ENCODE peak calls at places on chromosomes 1 and 21, in five cellular contexts. C is stomach, X is ovary, W is heart left ventricle, O is transverse colon. V is an unnamed sample.

GRCh38 chr1:21175324-21175669 is 1.4 kb downstream of the EIF4G3 start:
- DNase-seq in W (no peak), O (peak; percentile 65), C (peak; percentile 49), X (no peak), V (no peak)

GRCh38 chr1:207823880-207824566 is 72.2 kb downstream of the CD46 start:
- DNase-seq in X (peak; percentile 84), C (peak; percentile 87), W (peak; percentile 84), O (peak; percentile 84), V (no peak)

GRCh38 chr1:11321656-11322491 is 48.9 kb downstream of the UBIAD1 start:
- DNase-seq in W (peak; percentile 18), O (no peak), X (no peak), C (no peak), V (no peak)

GRCh38 chr1:30715216-30715615 is 8.2 kb downstream of the MATN1 start:
- DNase-seq in W (peak; percentile 33), O (no peak), C (no peak), X (no peak), V (no peak)

GRCh38 chr21:33434770-33435360 is 31.7 kb downstream of the IFNGR2 start:
- DNase-seq in C (no peak), X (no peak), W (no peak), O (no peak), V (no peak)

GRCh38 chr1:30085814-30086770 is 637.3 kb downstream of the MATN1 start:
- DNase-seq in O (peak; percentile 41), X (peak; percentile 26), W (peak; percentile 80), C (peak; percentile 28), V (peak; percentile 94)

GRCh38 chr1:118360817-118361216 is 175.8 kb upstream of the SPAG17 start:
- DNase-seq in O (no peak), X (no peak), C (no peak), W (no peak), V (no peak)

GRCh38 chr1:241142493-241142892 is 214.5 kb downstream of the RGS7 start:
- DNase-seq in C (no peak), W (no peak), X (no peak), O (no peak), V (no peak)

GRCh38 chr1:54273092-54273836 is 73.3 kb downstream of the MRPL37 start:
- DNase-seq in C (peak; percentile 87), X (peak; percentile 87), W (no peak), O (peak; percentile 61), V (peak; percentile 87)

GRCh38 chr1:198024782-198025181 is 107.6 kb downstream of the LHX9 start:
- DNase-seq in X (no peak), O (no peak), C (no peak), W (no peak), V (no peak)

GRCh38 chr1:28719332-28719619 is 17.5 kb upstream of the YTHDF2 start:
- DNase-seq in W (no peak), C (no peak), X (no peak), O (no peak), V (no peak)

GRCh38 chr1:113269577-113269976 is 120.7 kb upstream of the MAGI3 start:
- DNase-seq in O (no peak), C (no peak), X (no peak), W (no peak), V (no peak)

GRCh38 chr1:32180186-32181060 is 948 bp downstream of the TXLNA start:
- DNase-seq in X (peak; percentile 58), W (peak; percentile 80), C (peak; percentile 54), O (peak; percentile 62), V (peak; percentile 89)

GRCh38 chr1:203278087-203278884 is 27.0 kb upstream of the BTG2 start:
- DNase-seq in C (peak; percentile 81), X (peak; percentile 98), W (peak; percentile 95), O (peak; percentile 83), V (peak; percentile 73)

GRCh38 chr1:110084226-110085078 is 14.0 kb upstream of the ALX3 start:
- DNase-seq in C (peak; percentile 72), X (peak; percentile 80), O (peak; percentile 67), W (no peak), V (peak; percentile 93)

GRCh38 chr1:161367684-161368398 is at the start of gene CFAP126:
- DNase-seq in X (peak; percentile 53), W (no peak), O (peak; percentile 38), C (peak; percentile 49), V (no peak)

GRCh38 chr1:150065184-150065871 is 2.2 kb upstream of the VPS45 start:
- DNase-seq in O (no peak), C (no peak), W (no peak), X (no peak), V (no peak)

GRCh38 chr1:6180215-6180577 is at the start of gene CHD5:
- DNase-seq in O (no peak), X (no peak), C (no peak), W (no peak), V (no peak)

GRCh38 chr1:245272676-245273075 is 117.9 kb downstream of the KIF26B start:
- DNase-seq in X (no peak), W (no peak), C (no peak), O (no peak), V (no peak)

GRCh38 chr1:155978973-155979429 is 654 bp upstream of the ARHGEF2 start:
- DNase-seq in X (no peak), O (peak; percentile 47), C (no peak), W (no peak), V (no peak)

GRCh38 chr21:37366488-37367300 is at the start of gene DYRK1A:
- DNase-seq in C (peak; percentile 97), O (peak; percentile 99), W (peak; percentile 98), X (peak; percentile 99), V (peak; percentile 97)
- TF ChIP-seq POLR2A in C (peak; percentile 52), O (peak; percentile 92), W (peak; percentile 59), X (peak; percentile 31), V (peak; percentile 30)

DNA sequence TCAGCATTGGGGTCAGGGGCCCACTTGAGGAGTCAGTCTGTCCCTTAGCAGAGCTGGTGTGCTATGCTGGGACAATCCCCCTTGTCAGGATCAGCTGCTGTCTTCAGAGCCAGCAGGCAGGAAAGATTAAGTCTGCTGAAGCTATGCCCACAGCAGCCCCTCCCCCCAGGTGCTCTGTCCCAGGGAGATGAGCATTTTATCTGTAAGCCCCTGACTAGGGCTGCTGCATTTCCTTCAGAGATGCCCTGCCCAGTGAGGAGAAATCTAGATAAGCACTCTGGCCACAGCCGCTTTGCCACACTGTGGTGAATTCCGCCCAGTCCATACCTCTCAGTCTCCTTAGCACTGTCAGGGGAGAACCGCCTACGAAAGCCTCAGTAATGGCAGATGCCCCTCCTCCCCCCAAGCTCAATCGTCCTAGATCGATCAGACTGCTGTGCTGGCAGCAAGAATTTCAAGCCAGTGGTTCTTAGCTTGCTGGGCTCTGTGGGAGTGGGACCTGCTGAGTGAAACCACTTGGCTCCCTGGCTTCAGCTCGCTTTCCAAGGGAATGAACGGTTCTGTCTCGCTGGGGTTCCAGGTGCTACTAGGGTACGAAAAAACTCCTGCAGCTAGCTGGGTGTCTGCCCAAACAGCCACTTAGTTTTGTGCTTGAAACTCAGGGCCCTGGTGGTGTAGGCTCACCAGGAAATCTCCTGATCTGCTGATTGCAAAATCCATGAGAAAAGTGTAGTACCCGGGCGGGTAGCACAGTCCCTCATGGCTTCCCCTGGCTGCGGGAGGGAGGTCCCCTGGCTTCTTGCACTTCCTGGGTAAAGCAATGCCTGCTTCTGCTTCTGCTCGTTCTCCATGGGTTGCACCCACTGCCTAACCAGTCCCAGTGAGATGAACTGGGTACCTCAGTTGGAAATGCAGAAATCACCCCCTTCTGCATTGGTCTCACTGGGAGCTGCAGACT is 25.1 kb upstream of the TP53BP2 start:
- DNase-seq in O (no peak), X (no peak), C (no peak), W (no peak), V (no peak)
- TF ChIP-seq POLR2A in O (no peak), X (no peak), C (no peak), W (no peak), V (no peak)

GRCh38 chr1:201284636-201285035 is 1.3 kb downstream of the PKP1 start:
- DNase-seq in X (no peak), C (no peak), O (no peak), W (no peak), V (no peak)

GRCh38 chr1:201282216-201282615 is 1.1 kb upstream of the PKP1 start:
- DNase-seq in X (no peak), W (no peak), C (no peak), O (no peak), V (no peak)

GRCh38 chr1:201281573-201281972 is 1.7 kb upstream of the PKP1 start:
- DNase-seq in C (peak; percentile 40), W (no peak), O (no peak), X (no peak), V (no peak)

GRCh38 chr1:201283836-201284553 is 689 bp downstream of the PKP1 start:
- DNase-seq in C (no peak), O (no peak), X (no peak), W (no peak), V (peak; percentile 81)

DNA sequence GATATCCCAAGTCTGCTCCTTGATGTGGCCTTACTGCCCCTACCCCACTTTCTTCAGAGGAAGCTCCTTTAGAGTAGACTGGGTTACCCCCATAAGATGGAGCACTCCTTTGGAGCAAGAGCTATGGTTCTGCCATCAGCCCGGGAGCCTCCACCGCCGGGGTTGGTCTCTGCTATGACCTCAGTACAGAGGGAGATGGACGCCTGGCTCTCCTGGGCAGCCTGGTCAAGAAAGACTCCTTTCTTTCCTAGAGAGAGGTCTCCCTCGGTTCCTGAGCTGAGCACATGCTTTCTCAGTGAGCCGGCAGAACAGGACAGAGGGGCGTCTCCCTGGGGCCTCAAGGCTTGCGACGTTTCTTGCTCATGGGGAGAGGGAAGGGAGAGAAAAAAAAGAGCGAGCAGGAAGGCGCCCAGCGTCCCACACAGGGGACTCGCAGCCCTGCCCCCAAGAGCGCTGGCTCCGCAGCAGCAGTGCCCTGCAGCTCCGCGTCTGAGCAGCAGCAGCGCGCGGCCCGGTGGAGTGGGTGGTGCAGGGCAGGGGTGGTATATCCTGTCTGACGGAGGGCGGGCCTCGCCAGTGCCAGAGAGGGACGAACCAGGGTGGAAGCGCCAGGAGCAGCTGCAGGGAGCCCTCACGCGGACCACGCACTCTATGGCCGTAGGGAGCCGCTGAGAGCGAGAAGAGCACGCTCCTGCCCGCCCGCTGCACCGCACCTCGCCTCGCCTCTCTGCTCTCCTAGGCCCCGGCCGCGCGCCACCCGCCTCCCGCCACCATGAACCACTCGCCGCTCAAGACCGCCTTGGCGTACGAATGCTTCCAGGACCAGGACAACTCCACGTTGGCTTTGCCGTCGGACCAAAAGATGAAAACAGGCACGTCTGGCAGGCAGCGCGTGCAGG is at the start of gene PKP1:
- DNase-seq in X (no peak), W (peak; percentile 71), C (peak; percentile 49), O (peak; percentile 51), V (peak; percentile 50)
- TF ChIP-seq POLR2A in X (no peak), W (peak; percentile 12), C (no peak), O (no peak), V (no peak)

DNA sequence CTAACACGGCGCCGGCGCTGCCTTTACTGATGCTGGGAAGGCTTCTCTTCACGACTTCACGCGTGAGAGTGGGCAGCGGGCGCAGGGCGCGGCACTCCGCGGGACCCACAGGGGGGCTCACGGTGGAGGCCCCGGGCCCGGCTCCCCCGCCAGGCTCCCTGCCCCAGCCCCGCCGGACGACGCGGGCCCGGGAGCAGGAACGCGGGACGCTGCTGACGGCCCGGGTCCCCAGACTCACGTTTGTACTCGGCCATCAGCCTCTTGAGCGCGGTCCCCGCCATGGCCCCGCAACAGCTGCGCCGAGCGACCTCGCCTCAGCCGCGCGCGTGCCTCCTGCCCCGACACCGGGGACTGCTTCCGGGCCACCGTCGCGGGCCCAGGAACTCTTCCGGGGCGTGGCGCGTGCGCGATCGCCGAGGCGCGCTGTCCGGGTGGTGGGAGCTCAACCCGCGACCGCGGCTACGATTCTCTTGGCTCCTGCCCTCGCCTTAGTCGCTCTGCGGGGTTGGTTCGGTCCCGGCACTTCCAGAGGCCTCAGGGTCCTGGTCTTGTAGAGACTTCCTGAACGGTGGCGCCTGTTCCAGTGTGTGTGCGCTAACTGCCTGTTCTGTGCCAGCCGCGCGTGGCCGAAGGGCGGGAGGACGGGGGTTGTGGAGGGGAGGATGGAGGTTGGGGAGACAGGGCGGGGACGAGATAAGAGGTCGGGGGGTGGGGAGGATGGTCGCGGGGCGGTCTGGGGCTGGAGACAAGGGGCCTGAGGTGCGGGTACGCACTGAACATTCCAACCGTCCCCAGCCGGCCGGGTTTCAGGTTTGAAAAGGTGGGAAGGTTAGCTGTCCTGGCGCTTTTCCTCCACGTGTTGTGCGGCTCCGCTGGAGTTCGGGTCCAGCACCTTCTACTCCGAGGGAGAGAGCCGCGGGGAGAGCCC is at the start of gene UBE2G2:
- DNase-seq in C (peak; percentile 85), X (peak; percentile 71), O (peak; percentile 84), W (peak; percentile 93), V (peak; percentile 99)
- TF ChIP-seq POLR2A in C (no peak), X (peak; percentile 57), O (peak; percentile 59), W (peak; percentile 83), V (no peak)

V was measured in upper lobe of left lung.